ENCODE peak calls at places on chromosome X, in eight cellular contexts. A, K, O, U, V, S, M and L are unnamed samples.

GRCh38 chrX:49209434-49210251 is 9.7 kb upstream of the SYP start:
- DNase-seq in A (no peak), K (no peak), O (no peak), U (no peak), V (no peak), S (no peak), M (no peak), L (no peak)

GRCh38 chrX:40504801-40505605 is 75.8 kb upstream of the ATP6AP2 start:
- DNase-seq in A (no peak), K (no peak), O (no peak), U (no peak), V (no peak), S (no peak), M (no peak), L (no peak)

GRCh38 chrX:318068-318738 is 393 bp downstream of the GTPBP6 start:
- DNase-seq in A (peak; percentile 99), K (peak; percentile 100), O (peak; percentile 99), U (peak; percentile 96), V (peak; percentile 99), S (peak; percentile 98), M (peak; percentile 98), L (peak; percentile 99)

GRCh38 chrX:32448320-32448719 is 763.0 kb downstream of the DMD start:
- DNase-seq in A (no peak), K (no peak), O (no peak), U (no peak), V (no peak), S (no peak), M (no peak), L (no peak)

GRCh38 chrX:100883654-100884053 is 9.5 kb upstream of the NOX1 start:
- DNase-seq in A (no peak), K (no peak), O (no peak), U (no peak), V (no peak), S (no peak), M (no peak), L (no peak)

GRCh38 chrX:118347131-118347530 is 1.2 kb downstream of the WDR44 start:
- DNase-seq in A (no peak), K (no peak), O (no peak), U (no peak), V (no peak), S (no peak), M (no peak), L (no peak)

GRCh38 chrX:15328821-15329220 is 6.5 kb downstream of the PIGA start:
- DNase-seq in A (no peak), K (no peak), O (no peak), U (no peak), V (no peak), S (no peak), M (no peak), L (no peak)

GRCh38 chrX:16671005-16671404 is 21.0 kb downstream of the S100G start:
- DNase-seq in A (no peak), K (no peak), O (no peak), U (peak; percentile 43), V (no peak), S (no peak), M (no peak), L (no peak)

GRCh38 chrX:109783712-109784109 is 50.7 kb upstream of the ACSL4 start:
- DNase-seq in A (no peak), K (no peak), O (no peak), U (no peak), V (peak; percentile 17), S (no peak), M (peak; percentile 30), L (no peak)

GRCh38 chrX:129717902-129718301 is 20.9 kb upstream of the XPNPEP2 start:
- DNase-seq in A (no peak), K (peak; percentile 57), O (no peak), U (no peak), V (no peak), S (no peak), M (no peak), L (peak; percentile 64)

GRCh38 chrX:111110098-111110775 is 14.2 kb downstream of the PAK3 start:
- DNase-seq in A (no peak), K (no peak), O (no peak), U (no peak), V (no peak), S (no peak), M (no peak), L (no peak)

GRCh38 chrX:40066700-40067099 is 31.1 kb downstream of the BCOR start:
- DNase-seq in A (no peak), K (no peak), O (no peak), U (no peak), V (no peak), S (no peak), M (no peak), L (no peak)

GRCh38 chrX:28901637-28902036 is 314.4 kb downstream of the IL1RAPL1 start:
- DNase-seq in A (no peak), K (no peak), O (no peak), U (no peak), V (no peak), S (no peak), M (no peak), L (no peak)

GRCh38 chrX:76279007-76279406 is 106.1 kb downstream of the PBDC1 start:
- DNase-seq in A (no peak), K (peak; percentile 24), O (peak; percentile 27), U (peak; percentile 6), V (peak; percentile 26), S (peak; percentile 13), M (peak; percentile 38), L (no peak)

GRCh38 chrX:129653985-129654651 is 638 bp downstream of the APLN start:
- DNase-seq in A (no peak), K (no peak), O (peak; percentile 20), U (peak; percentile 21), V (no peak), S (peak; percentile 41), M (no peak), L (no peak)

GRCh38 chrX:47235691-47236103 is 2.9 kb downstream of the USP11 start:
- DNase-seq in A (no peak), K (no peak), O (no peak), U (no peak), V (no peak), S (no peak), M (no peak), L (no peak)

GRCh38 chrX:31279359-31279758 is 207.5 kb upstream of the FTHL17 start:
- DNase-seq in A (no peak), K (no peak), O (no peak), U (no peak), V (no peak), S (no peak), M (no peak), L (no peak)

GRCh38 chrX:144219035-144219434 is 335.2 kb downstream of the UBE2NL start:
- DNase-seq in A (peak; percentile 37), K (no peak), O (no peak), U (no peak), V (peak; percentile 13), S (no peak), M (peak; percentile 32), L (no peak)

GRCh38 chrX:48919360-48919821 is 567 bp upstream of the PIM2 start:
- DNase-seq in A (no peak), K (no peak), O (no peak), U (no peak), V (no peak), S (no peak), M (no peak), L (no peak)

GRCh38 chrX:20333672-20334071 is 67.0 kb upstream of the RPS6KA3 start:
- DNase-seq in A (no peak), K (no peak), O (no peak), U (no peak), V (no peak), S (no peak), M (no peak), L (no peak)

GRCh38 chrX:20330545-20330944 is 63.8 kb upstream of the RPS6KA3 start:
- DNase-seq in A (no peak), K (no peak), O (no peak), U (no peak), V (no peak), S (no peak), M (no peak), L (no peak)

GRCh38 chrX:20325786-20326388 is 59.2 kb upstream of the RPS6KA3 start:
- DNase-seq in A (no peak), K (no peak), O (no peak), U (no peak), V (no peak), S (no peak), M (no peak), L (no peak)

GRCh38 chrX:20329435-20329834 is 62.7 kb upstream of the RPS6KA3 start:
- DNase-seq in A (no peak), K (no peak), O (no peak), U (no peak), V (no peak), S (no peak), M (no peak), L (no peak)
- H3K9me3 ChIP-seq in A (no peaks in the 10 kb centered on the region), K (no peaks in the 10 kb centered on the region), O (no peaks in the 10 kb centered on the region), U (no peaks in the 10 kb centered on the region), V (no peaks in the 10 kb centered on the region), S (no peaks in the 10 kb centered on the region), M (no peaks in the 10 kb centered on the region), L (no peaks in the 10 kb centered on the region)

DNA sequence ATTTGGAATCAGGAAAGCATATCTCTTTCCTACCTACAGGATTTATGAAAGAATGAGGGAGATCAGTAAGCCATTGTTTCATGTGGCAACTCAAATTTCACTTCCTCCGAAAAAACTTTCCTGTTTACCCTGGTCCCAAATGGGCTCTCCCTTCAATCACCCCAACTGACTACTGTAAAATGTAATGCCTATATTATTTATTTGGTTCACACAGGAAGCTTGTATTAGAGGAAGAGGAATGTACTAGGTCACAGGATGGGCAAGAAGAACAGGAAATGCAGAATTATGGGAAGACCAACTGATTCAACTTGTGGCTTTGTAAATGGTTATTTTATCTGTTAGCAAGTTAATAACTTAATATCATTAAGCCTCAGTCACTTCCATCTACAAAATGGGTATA is 23.1 kb downstream of the COL4A6 start:
- DNase-seq in A (no peak), K (no peak), O (no peak), U (no peak), V (no peak), S (no peak), M (no peak), L (no peak)
- H3K4me1 ChIP-seq in A (no peaks in the 10 kb centered on the region), K (no peaks in the 10 kb centered on the region), O (no peaks in the 10 kb centered on the region), U (no peaks in the 10 kb centered on the region), V (no peaks in the 10 kb centered on the region), S (no peaks in the 10 kb centered on the region), M (no peaks in the 10 kb centered on the region), L (no peaks in the 10 kb centered on the region)

GRCh38 chrX:55006827-55007621 is 6.9 kb downstream of the APEX2 start:
- DNase-seq in A (no peak), K (no peak), O (no peak), U (no peak), V (no peak), S (no peak), M (no peak), L (no peak)
- H3K9me3 ChIP-seq in A (no peaks in the 10 kb centered on the region), K (no peaks in the 10 kb centered on the region), O (no peaks in the 10 kb centered on the region), U (no peaks in the 10 kb centered on the region), V (no peaks in the 10 kb centered on the region), S (no peaks in the 10 kb centered on the region), M (no peaks in the 10 kb centered on the region), L (no peaks in the 10 kb centered on the region)

DNA sequence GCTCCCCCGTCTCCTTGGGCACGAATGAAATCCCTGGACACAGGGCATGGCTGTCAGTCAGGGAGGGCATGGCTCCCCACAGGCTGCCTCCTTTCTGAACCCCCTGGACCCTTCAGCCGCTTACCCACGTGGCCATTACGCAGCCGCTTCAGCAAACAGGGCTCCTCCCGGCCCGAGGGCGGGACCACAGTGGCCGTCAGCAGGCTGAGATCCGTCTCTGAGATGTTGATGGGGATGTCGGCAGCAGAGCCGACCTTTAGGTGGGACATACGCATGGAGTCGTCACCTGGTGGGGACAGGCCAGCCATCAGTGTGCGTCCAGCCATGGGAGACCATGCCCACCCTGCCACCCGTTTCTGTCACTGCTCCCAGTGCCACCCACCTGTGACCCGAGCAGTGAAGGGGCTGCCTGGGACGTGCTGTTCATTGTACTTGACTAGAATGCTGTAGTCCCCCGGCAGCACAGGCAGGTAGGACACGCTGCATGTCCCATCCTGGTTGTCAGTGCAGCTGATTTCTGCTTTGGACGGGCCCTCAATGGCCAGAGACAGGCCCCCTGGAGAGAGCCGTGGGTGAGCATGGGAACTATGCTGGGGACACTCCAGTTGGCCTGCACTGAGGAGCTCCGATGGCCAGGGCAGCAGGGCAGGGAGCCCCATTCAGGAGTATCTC is 21.1 kb downstream of the FLNA start:
- DNase-seq in A (no peak), K (no peak), O (no peak), U (no peak), V (no peak), S (peak; percentile 10), M (no peak), L (no peak)
- H3K4me1 ChIP-seq in A (peaks cover 33% of the 10 kb centered on the region), K (peaks cover 4% of the 10 kb centered on the region), O (no peaks in the 10 kb centered on the region), U (peaks cover 75% of the 10 kb centered on the region), V (no peaks in the 10 kb centered on the region), S (peaks cover 20% of the 10 kb centered on the region), M (no peaks in the 10 kb centered on the region), L (no peaks in the 10 kb centered on the region)